ENCODE peak calls at places on chromosomes 6 and 20, in five cellular contexts. F, W, N, D and J are unnamed samples. For H3K4me1, the result is how much of the 10 kb centered on the place peaks cover.

GRCh38 chr6:44898296-44898930 is 429.7 kb upstream of the RUNX2 start:
- DNase-seq in D (no peak), N (peak), W (no peak), F (no peak), J (no peak)

GRCh38 chr6:163863565-163863964 is 449.0 kb downstream of the QKI start:
- DNase-seq in W (no peak), D (no peak), F (no peak), N (no peak), J (no peak)

GRCh38 chr20:39044501-39044900 is 82.4 kb downstream of the DHX35 start:
- DNase-seq in W (no peak), D (no peak), F (no peak), N (no peak), J (no peak)

GRCh38 chr6:14337157-14337556 is 219.6 kb downstream of the CD83 start:
- DNase-seq in F (no peak), N (no peak), W (no peak), D (no peak), J (no peak)

GRCh38 chr6:19804362-19805145 is 32.6 kb upstream of the ID4 start:
- DNase-seq in F (peak), N (peak), W (peak), D (peak), J (no peak)

GRCh38 chr6:90303037-90303436 is 6.4 kb upstream of the BACH2 start:
- DNase-seq in F (no peak), W (no peak), N (no peak), D (no peak), J (no peak)

GRCh38 chr6:118683881-118684872 is 32.8 kb upstream of the CEP85L start:
- DNase-seq in D (no peak), N (no peak), F (no peak), W (no peak), J (no peak)

GRCh38 chr6:14726816-14727493 is 518.9 kb upstream of the JARID2 start:
- DNase-seq in D (no peak), W (no peak), F (no peak), N (no peak), J (no peak)

GRCh38 chr6:14231546-14232280 is 114.1 kb downstream of the CD83 start:
- DNase-seq in W (no peak), F (no peak), N (no peak), D (no peak), J (no peak)

GRCh38 chr20:44642203-44643153 is 9.0 kb downstream of the ADA start:
- DNase-seq in F (peak), W (peak), N (peak), D (no peak), J (no peak)

GRCh38 chr6:77292564-77293546 is 170.4 kb downstream of the HTR1B start:
- DNase-seq in F (no peak), W (no peak), N (no peak), D (no peak), J (no peak)

GRCh38 chr6:154839546-154839945 is 106.3 kb downstream of the SCAF8 start:
- DNase-seq in D (no peak), F (no peak), W (no peak), N (no peak), J (no peak)

GRCh38 chr6:157762636-157763035 is 60.4 kb upstream of the SNX9 start:
- DNase-seq in N (no peak), F (peak), D (no peak), W (no peak), J (no peak)

GRCh38 chr20:24796236-24796635 is 152.8 kb upstream of the CST7 start:
- DNase-seq in W (no peak), D (no peak), N (no peak), F (no peak), J (no peak)

GRCh38 chr6:16711551-16712249 is 49.6 kb downstream of the ATXN1 start:
- DNase-seq in N (no peak), D (no peak), F (no peak), W (no peak), J (no peak)

GRCh38 chr6:47009583-47009982 is 32.5 kb downstream of the ADGRF1 start:
- DNase-seq in N (no peak), D (no peak), W (no peak), F (no peak), J (no peak)

GRCh38 chr6:27161946-27162603 is 85.4 kb upstream of the PRSS16 start:
- DNase-seq in F (no peak), D (no peak), N (no peak), W (no peak), J (no peak)

GRCh38 chr6:56387621-56388413 is 140.4 kb upstream of the COL21A1 start:
- DNase-seq in N (no peak), F (no peak), W (peak), D (no peak), J (no peak)

GRCh38 chr6:154227862-154228520 is 128.6 kb downstream of the IPCEF1 start:
- DNase-seq in D (no peak), F (no peak), N (no peak), W (no peak), J (no peak)

GRCh38 chr6:170237999-170238740 is 52.7 kb downstream of the DLL1 start:
- DNase-seq in F (no peak), D (no peak), N (peak), W (no peak), J (no peak)

GRCh38 chr20:8811801-8812594 is 256.9 kb upstream of the PLCB4 start:
- DNase-seq in W (no peak), F (no peak), D (no peak), N (no peak), J (no peak)

GRCh38 chr6:169381988-169382387 is 128.3 kb upstream of the THBS2 start:
- DNase-seq in W (no peak), N (no peak), F (no peak), D (no peak), J (peak)

GRCh38 chr6:163170294-163170883 is 244.1 kb upstream of the QKI start:
- DNase-seq in N (no peak), F (no peak), D (no peak), W (peak), J (no peak)

GRCh38 chr6:26199057-26199772 is 112.0 kb downstream of the HFE start:
- DNase-seq in F (peak), W (no peak), N (peak), D (peak), J (no peak)

DNA sequence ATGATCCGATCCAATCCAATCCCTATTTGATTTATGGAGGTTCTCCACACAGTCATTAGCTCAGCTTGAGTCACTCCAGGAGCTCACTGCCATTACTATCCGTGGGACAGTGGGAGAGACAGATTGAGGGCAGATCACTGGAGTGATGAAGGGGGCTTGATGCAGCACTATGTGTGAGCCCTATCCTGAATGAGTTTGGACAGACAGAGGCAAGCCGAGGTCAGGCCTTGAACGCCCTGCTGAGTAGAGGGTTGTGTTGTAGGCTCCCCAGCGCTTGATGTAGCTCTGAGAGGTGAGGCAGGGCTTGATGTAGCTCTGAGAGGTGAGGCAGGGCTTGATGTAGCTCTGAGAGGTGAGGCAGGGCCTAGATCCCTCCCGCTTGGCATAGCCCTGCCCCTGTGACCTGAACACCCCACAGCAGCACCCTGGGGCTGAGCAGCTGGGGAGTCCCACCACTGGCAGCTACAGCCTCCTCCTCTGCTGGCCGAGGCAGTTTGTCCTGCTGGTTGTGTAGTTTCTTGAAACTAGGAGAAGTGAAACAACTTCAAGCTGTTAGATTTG is 58.7 kb downstream of the ZFAND3 start:
- DNase-seq in F (no peak), D (no peak), N (no peak), W (no peak), J (no peak)
- H3K4me1 ChIP-seq in F (under half), D (under half), N (under half), W (under half), J (half or more)

GRCh38 chr6:87382861-87383260 is 24.9 kb upstream of the CFAP206 start:
- DNase-seq in F (no peak), W (no peak), D (no peak), N (no peak), J (no peak)
- H3K4me3 ChIP-seq in F (no peak), W (no peak), D (no peak), N (no peak), J (no peak)

GRCh38 chr6:108946695-108947094 is 98.5 kb downstream of the ARMC2 start:
- DNase-seq in D (no peak), F (no peak), N (no peak), W (no peak), J (no peak)

GRCh38 chr6:108944707-108945685 is 96.8 kb downstream of the ARMC2 start:
- DNase-seq in N (peak), D (no peak), W (no peak), F (peak), J (no peak)

GRCh38 chr6:108945686-108946158 is 97.5 kb downstream of the ARMC2 start:
- DNase-seq in W (no peak), F (peak), N (peak), D (no peak), J (no peak)

GRCh38 chr6:108948252-108948651 is 100.0 kb downstream of the ARMC2 start:
- DNase-seq in N (peak), F (no peak), D (no peak), W (no peak), J (no peak)

DNA sequence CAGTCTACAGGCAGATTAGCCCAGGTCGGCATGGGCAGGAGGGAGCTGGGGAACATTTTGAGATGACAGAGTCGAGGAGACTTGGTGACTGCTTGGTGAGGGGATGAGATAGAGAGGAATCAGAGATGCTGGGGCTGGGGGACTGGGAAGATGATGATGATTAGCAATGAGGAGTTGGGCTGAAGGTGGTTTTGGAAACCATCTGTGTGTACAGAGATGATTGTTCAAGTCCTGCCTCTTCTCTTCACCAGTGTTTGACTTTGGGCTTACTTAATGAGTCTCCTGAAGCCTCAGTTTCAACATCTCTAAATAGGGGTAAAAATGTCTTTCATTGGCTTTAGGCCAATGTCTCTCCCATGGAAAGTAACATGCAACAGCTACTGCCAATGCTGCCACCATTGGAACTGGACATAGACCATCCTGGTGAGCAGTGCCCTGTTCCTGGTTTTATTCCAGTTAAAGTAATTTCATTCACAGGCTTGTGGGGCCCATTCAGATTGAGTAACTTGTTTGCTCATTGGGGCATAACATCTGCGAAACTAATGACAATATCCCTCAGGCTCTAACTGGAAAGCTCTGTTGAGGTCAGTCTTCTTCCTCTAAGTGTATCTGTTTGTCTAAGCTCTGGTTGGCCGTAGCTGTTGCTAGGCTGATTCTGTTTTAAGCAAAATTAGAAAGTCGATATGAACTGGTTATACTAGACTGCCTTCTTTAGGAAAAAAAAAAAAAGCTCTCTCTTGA is 99.1 kb downstream of the ARMC2 start:
- DNase-seq in D (no peak), W (no peak), F (no peak), N (peak), J (no peak)
- H3K4me1 ChIP-seq in D (under half), W (under half), F (half or more), N (under half), J (half or more)

DNA sequence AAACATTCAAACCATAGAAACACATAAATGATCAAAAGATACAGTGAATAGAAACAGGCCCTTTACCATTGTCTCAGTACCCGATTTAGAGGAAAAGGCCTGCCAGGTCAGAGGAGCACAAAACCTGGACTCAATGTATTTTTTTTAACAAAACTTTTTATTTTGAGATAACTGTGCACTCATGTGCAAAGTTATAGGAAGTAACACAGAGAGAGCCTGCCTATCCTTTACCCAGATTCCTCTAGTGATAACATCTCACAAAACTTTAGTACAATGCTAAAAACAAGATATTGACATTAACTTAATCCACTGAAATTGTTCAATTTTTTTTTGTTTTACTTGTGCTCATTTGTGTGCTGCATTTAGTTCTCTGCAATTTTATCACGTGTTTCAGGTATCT is 36.8 kb upstream of the SAMD3 start:
- DNase-seq in W (no peak), F (no peak), N (no peak), D (no peak), J (no peak)
- H3K4me3 ChIP-seq in W (no peak), F (no peak), N (no peak), D (no peak), J (no peak)

DNA sequence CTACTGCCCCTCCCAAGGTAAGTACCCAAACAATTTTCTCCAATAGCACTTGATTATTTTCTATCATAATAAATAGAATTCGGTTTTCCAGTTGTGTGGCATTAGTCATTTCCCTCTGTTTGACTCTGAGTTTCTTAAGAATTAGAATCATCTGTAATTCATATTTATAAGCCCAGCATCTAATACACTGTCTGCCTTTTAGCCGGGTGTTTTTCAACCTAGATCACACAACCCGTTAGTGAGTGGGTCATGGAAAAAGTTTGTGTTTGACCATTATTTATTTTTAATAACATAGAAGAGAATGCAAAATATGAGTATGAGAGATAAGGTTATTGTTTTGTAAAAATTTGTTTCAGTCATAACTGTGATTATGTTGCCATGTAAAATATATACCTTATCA is 701.6 kb downstream of the RFPL4B start:
- DNase-seq in W (no peak), N (no peak), F (no peak), D (no peak), J (no peak)
- H3K4me1 ChIP-seq in W (under half), N (under half), F (under half), D (under half), J (under half)

DNA sequence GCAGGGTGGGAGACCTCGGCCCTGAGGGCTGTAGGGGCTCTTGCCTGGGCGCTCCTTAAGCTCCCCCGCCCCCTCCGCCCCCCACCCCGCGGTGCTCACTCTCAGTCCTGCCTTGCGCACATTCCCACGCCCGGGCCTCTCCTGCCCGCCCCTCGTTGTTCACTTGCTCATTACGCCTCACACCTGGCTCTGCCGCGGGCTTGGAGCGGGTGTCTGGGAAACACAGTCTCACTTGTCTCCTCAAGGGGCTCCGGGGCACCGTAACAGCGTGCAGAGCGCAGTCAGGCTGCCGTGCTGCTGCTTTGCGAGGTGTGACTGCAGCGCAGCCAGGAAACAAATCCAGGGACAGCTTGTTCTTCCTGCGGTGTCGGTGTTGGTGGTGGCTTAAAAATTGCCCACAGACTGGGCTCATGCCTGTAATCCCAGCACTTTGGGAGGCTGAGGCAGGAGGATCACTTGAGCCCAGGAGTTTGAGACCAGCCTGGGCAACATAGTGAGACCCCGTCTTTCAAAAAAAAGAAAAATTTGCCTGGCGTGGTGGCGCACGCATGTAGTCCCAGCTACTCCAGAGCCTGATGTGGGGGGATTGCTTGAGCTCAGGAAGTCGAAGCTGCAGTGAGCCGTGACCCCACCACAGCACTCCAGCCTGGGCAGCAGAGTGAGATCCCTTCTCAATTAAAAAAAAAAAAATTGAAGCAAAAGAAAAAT is 4.6 kb downstream of the NPBWR2 start:
- DNase-seq in N (peak), W (no peak), D (no peak), F (no peak), J (no peak)
- H3K4me3 ChIP-seq in N (peak), W (no peak), D (peak), F (peak), J (peak)

DNA sequence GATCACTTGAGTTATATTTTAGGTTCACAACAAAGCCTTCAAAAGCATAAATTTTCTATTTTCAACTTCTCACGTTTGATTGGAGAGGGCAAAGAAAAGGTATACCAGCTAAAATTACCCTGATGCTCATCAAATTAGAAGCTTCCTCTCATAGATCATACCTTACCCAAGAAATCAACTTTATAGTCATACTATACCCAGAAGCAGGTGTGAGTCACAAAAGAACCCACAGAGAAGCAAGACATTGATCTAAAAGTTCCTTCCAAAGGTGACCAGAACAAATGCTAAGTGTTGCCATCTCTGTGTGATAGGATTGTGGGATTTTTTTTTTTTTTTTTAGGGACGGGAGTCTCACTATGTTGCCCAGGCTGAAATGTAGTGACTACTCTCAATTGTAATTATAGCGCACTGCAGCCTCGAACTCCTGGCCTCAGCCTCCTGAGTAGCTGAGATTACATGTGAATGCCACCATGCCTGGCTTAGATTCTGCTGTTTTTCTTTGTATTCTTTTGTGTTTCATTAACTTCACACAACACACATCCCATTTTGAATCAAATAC is 3.3 kb downstream of the EIF2S2 start:
- DNase-seq in N (no peak), F (no peak), D (no peak), W (no peak), J (no peak)
- H3K4me1 ChIP-seq in N (under half), F (under half), D (under half), W (under half), J (half or more)

DNA sequence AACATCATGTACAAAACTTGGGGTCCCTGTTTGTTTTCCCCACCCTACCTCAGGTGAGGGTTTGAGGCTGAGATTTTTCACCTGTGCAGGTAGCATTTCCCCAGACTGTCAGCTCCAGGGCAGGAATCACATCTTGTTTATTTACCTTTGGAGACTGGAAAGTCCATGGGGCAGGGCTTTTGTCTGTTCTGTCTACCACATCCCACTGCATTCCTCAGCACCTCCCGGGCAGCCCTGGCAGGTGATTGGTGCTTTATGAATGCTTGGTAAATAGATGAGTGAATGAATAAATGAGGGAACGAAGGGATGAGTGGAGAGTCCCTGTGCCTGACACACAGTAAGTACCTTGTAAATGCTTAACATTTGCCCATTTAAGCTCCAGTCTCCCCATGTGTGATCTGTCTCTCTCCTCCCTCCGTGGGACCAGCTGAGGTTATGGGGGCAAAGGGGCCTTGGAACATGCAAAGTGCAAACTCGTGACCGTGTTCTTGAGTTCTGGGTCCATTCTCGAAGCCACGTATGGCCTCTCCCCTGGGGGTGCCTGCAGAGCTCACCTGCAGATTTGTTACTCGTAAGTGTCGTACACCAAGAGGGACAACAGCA is 69.7 kb upstream of the PMEPA1 start:
- DNase-seq in D (no peak), N (no peak), F (no peak), W (no peak), J (no peak)
- H3K4me3 ChIP-seq in D (no peak), N (no peak), F (no peak), W (no peak), J (no peak)

GRCh38 chr20:47452736-47453161 is 48.9 kb upstream of the NCOA3 start:
- DNase-seq in W (no peak), D (no peak), N (no peak), F (no peak), J (no peak)
- H3K4me1 ChIP-seq in W (under half), D (under half), N (under half), F (under half), J (under half)